ENCODE peak calls at places on chromosomes 12 and 14, in six cellular contexts. D is endothelial cell of umbilical vein, U is HepG2, E is A549, J is K562, A is GM12878. Q is an unnamed sample.
A peak's percentile ranks its signal among the peaks of the same experiment; 100 is the strongest.

GRCh38 chr12:95100264-95101190 is 27.1 kb upstream of the NR2C1 start:
- DNase-seq in A (no peak), E (no peak), U (no peak), J (peak; percentile 44), D (no peak), Q (no peak)

GRCh38 chr14:58690801-58691516 is 53.2 kb downstream of the DACT1 start:
- DNase-seq in J (no peak), D (no peak), U (no peak), A (no peak), E (no peak), Q (no peak)

GRCh38 chr14:94031880-94032279 is 5.7 kb downstream of the OTUB2 start:
- DNase-seq in E (no peak), U (no peak), A (no peak), J (no peak), D (no peak), Q (no peak)

GRCh38 chr14:89237923-89238529 is 179.0 kb downstream of the FOXN3 start:
- DNase-seq in U (no peak), J (no peak), A (no peak), D (no peak), E (no peak), Q (peak; percentile 20)

GRCh38 chr14:76844223-76844622 is 18.0 kb downstream of the LRRC74A start:
- DNase-seq in E (peak; percentile 29), J (no peak), A (no peak), U (no peak), D (peak; percentile 78), Q (peak; percentile 42)

GRCh38 chr12:85155791-85156190 is 119.6 kb downstream of the LRRIQ1 start:
- DNase-seq in D (peak; percentile 67), J (no peak), U (peak; percentile 4), E (no peak), A (no peak), Q (peak; percentile 31)

GRCh38 chr12:54333420-54334034 is 8.6 kb downstream of the COPZ1 start:
- DNase-seq in E (no peak), D (no peak), J (no peak), U (no peak), A (no peak), Q (no peak)

GRCh38 chr12:47079894-47080724 is at the start of gene AMIGO2:
- DNase-seq in E (peak; percentile 78), D (peak; percentile 91), U (no peak), A (no peak), J (peak; percentile 57), Q (peak; percentile 32)

GRCh38 chr12:65825573-65826512 is 1.6 kb downstream of the HMGA2 start:
- DNase-seq in A (no peak), E (peak; percentile 34), J (no peak), U (no peak), D (peak; percentile 67), Q (peak; percentile 69)

GRCh38 chr14:75971509-75971908 is 10.3 kb downstream of the TGFB3 start:
- DNase-seq in D (no peak), U (no peak), A (no peak), E (no peak), J (no peak), Q (no peak)

GRCh38 chr12:122669397-122670070 is 33.6 kb downstream of the HCAR2 start:
- DNase-seq in D (no peak), J (no peak), U (no peak), A (no peak), E (no peak), Q (no peak)

GRCh38 chr12:91877022-91877421 is 268.6 kb downstream of the BTG1 start:
- DNase-seq in A (peak; percentile 20), U (no peak), D (peak; percentile 87), J (no peak), E (no peak), Q (peak; percentile 49)

GRCh38 chr14:69441948-69442347 is 42.6 kb upstream of the PLEKHD1 start:
- DNase-seq in E (no peak), J (no peak), A (peak; percentile 58), U (no peak), D (no peak), Q (peak; percentile 21)

GRCh38 chr14:68986926-68987652 is 8.0 kb upstream of the ACTN1 start:
- DNase-seq in U (no peak), J (no peak), D (no peak), E (no peak), A (no peak), Q (no peak)

GRCh38 chr12:130552483-130552996 is 163.6 kb downstream of the RIMBP2 start:
- DNase-seq in D (no peak), E (no peak), U (no peak), J (no peak), A (no peak), Q (peak; percentile 21)

GRCh38 chr14:56501909-56502530 is 77.6 kb upstream of the TMEM260 start:
- DNase-seq in D (no peak), U (no peak), E (no peak), J (no peak), A (no peak), Q (no peak)

GRCh38 chr14:104582649-104583048 is 3.1 kb downstream of the C14orf180 start:
- DNase-seq in J (peak; percentile 33), U (no peak), D (no peak), E (no peak), A (no peak), Q (no peak)

GRCh38 chr12:49126852-49127763 is 4.1 kb downstream of the TUBA1B start:
- DNase-seq in D (no peak), J (no peak), E (no peak), A (no peak), U (no peak), Q (peak; percentile 61)

GRCh38 chr12:106423291-106423690 is 65.7 kb downstream of the POLR3B start:
- DNase-seq in U (no peak), J (no peak), E (no peak), A (no peak), D (no peak), Q (no peak)

GRCh38 chr12:68189766-68190700 is 30.5 kb upstream of the IFNG start:
- DNase-seq in U (no peak), A (no peak), D (no peak), J (no peak), E (no peak), Q (peak; percentile 28)

GRCh38 chr14:38730420-38730819 is 372.6 kb downstream of the SEC23A start:
- DNase-seq in E (no peak), J (no peak), D (no peak), U (no peak), A (no peak), Q (no peak)

GRCh38 chr14:103329421-103330347 is 4.4 kb upstream of the EIF5 start:
- DNase-seq in D (no peak), A (no peak), J (no peak), U (peak; percentile 64), E (peak; percentile 35), Q (peak; percentile 87)

GRCh38 chr12:26744697-26745440 is 88.1 kb downstream of the ITPR2 start:
- DNase-seq in D (no peak), E (no peak), A (no peak), U (peak; percentile 100), J (no peak), Q (no peak)

GRCh38 chr14:105436891-105437722 is 17.5 kb downstream of the MTA1 start:
- DNase-seq in U (no peak), D (no peak), J (no peak), A (no peak), E (no peak), Q (no peak)

GRCh38 chr14:91041450-91041849 is 19.0 kb downstream of the RPS6KA5 start:
- DNase-seq in A (no peak), E (no peak), D (no peak), U (no peak), J (no peak), Q (no peak)

GRCh38 chr14:92841930-92842329 is 47.8 kb downstream of the GOLGA5 start:
- DNase-seq in J (no peak), A (no peak), D (no peak), E (no peak), U (no peak), Q (no peak)

GRCh38 chr12:22047495-22047894 is 1.5 kb downstream of the CMAS start:
- DNase-seq in J (peak; percentile 30), E (no peak), D (no peak), U (no peak), A (no peak), Q (no peak)

GRCh38 chr12:65918057-65918456 is 93.8 kb downstream of the HMGA2 start:
- DNase-seq in E (no peak), J (no peak), U (no peak), D (no peak), A (no peak), Q (peak; percentile 20)

GRCh38 chr14:91872517-91873470 is 5.5 kb upstream of the TC2N start:
- DNase-seq in A (no peak), U (no peak), J (no peak), E (peak; percentile 37), D (peak; percentile 84), Q (peak; percentile 73)

GRCh38 chr12:71477046-71477445 is 37.4 kb downstream of the LGR5 start:
- DNase-seq in D (no peak), E (no peak), U (no peak), A (no peak), J (no peak), Q (no peak)

GRCh38 chr14:37230551-37231194 is 32.9 kb downstream of the MIPOL1 start:
- DNase-seq in J (peak; percentile 42), E (peak; percentile 35), D (peak; percentile 66), U (peak; percentile 90), A (no peak), Q (peak; percentile 66)

GRCh38 chr12:9798008-9798619 is 29.2 kb upstream of the KLRF1 start:
- DNase-seq in D (peak; percentile 87), U (peak; percentile 41), E (peak; percentile 13), A (peak; percentile 85), J (peak; percentile 18), Q (peak; percentile 78)

GRCh38 chr12:54564768-54565167 is 15.4 kb downstream of the PDE1B start:
- DNase-seq in U (no peak), J (no peak), D (no peak), A (no peak), E (no peak), Q (no peak)

GRCh38 chr12:123714302-123714627 is 2.1 kb downstream of the ATP6V0A2 start:
- DNase-seq in E (no peak), U (no peak), D (no peak), J (no peak), A (no peak), Q (no peak)
- H3K4me3 ChIP-seq in E (no peak overlapping the region), U (no peak overlapping the region), D (no peak overlapping the region), J (peak overlapping the region; percentile 95), A (peak overlapping the region; percentile 84), Q (peak overlapping the region; percentile 80)

GRCh38 chr14:21894003-21894897 is 220.6 kb upstream of the OR4E1 start:
- DNase-seq in A (no peak), E (no peak), D (no peak), U (no peak), J (no peak), Q (peak; percentile 3)
- TF ChIP-seq MYC in A (no peak), E (no peak), D (no peak), U (no peak), J (no peak), Q (no peak)

GRCh38 chr12:132377147-132377546 is 47.8 kb upstream of the GALNT9 start:
- DNase-seq in E (no peak), A (no peak), U (no peak), D (no peak), J (no peak), Q (no peak)
- H3K4me3 ChIP-seq in E (no peak overlapping the region), A (no peak overlapping the region), U (no peak overlapping the region), D (no peak overlapping the region), J (no peak overlapping the region), Q (no peak overlapping the region)

GRCh38 chr12:51636581-51636980 is 45.5 kb downstream of the SCN8A start:
- DNase-seq in J (no peak), E (no peak), U (no peak), D (no peak), A (no peak), Q (peak; percentile 29)
- TF ChIP-seq MYC in J (no peak), E (no peak), U (no peak), D (no peak), A (no peak), Q (no peak)